ENCODE peak calls at places on chromosomes 4 and X, in five cellular contexts. Q, D, W, M and U are unnamed samples.

GRCh38 chrX:39260965-39261364 is 459.7 kb downstream of the MID1IP1 start:
- DNase-seq in Q (no peak), D (no peak), W (no peak), M (no peak), U (peak)

GRCh38 chr4:18777190-18777589 is 755.6 kb upstream of the LCORL start:
- DNase-seq in Q (no peak), D (no peak), W (no peak), M (no peak), U (no peak)

GRCh38 chrX:21638311-21638710 is 19.8 kb downstream of the KLHL34 start:
- DNase-seq in Q (no peak), D (no peak), W (no peak), M (no peak), U (peak)

GRCh38 chr4:164252286-164252685 is 501.6 kb upstream of the SMIM31 start:
- DNase-seq in Q (no peak), D (peak), W (peak), M (no peak), U (no peak)

GRCh38 chr4:4289930-4290850 is at the start of the genes LYAR and ZBTB49:
- DNase-seq in Q (peak), D (peak), W (peak), M (peak), U (peak)

GRCh38 chr4:136319789-136320470 is 1212.4 kb downstream of the PCDH18 start:
- DNase-seq in Q (no peak), D (no peak), W (no peak), M (no peak), U (peak)

GRCh38 chr4:150283689-150284088 is 205.4 kb downstream of the DCLK2 start:
- DNase-seq in Q (no peak), D (no peak), W (no peak), M (no peak), U (peak)

GRCh38 chr4:123200417-123200945 is 196.1 kb upstream of the SPRY1 start:
- DNase-seq in Q (no peak), D (no peak), W (no peak), M (no peak), U (no peak)

GRCh38 chrX:105477351-105477750 is 256.9 kb upstream of the TEX13A start:
- DNase-seq in Q (no peak), D (no peak), W (no peak), M (no peak), U (no peak)

GRCh38 chrX:108437354-108437753 is 868 bp downstream of the COL4A6 start:
- DNase-seq in Q (no peak), D (no peak), W (no peak), M (no peak), U (no peak)

GRCh38 chrX:2311483-2311882 is 189.3 kb downstream of the DHRSX start:
- DNase-seq in Q (no peak), D (no peak), W (no peak), M (no peak), U (no peak)

GRCh38 chr4:89583106-89583505 is 253.9 kb downstream of the SNCA start:
- DNase-seq in Q (no peak), D (no peak), W (no peak), M (no peak), U (no peak)

GRCh38 chrX:51395807-51396728 is 63.4 kb downstream of the NUDT10 start:
- DNase-seq in Q (no peak), D (no peak), W (no peak), M (peak), U (no peak)

GRCh38 chr4:48223633-48224295 is 45.9 kb downstream of the TEC start:
- DNase-seq in Q (no peak), D (no peak), W (no peak), M (no peak), U (peak)

GRCh38 chr4:89283226-89283974 is 24.2 kb downstream of the GPRIN3 start:
- DNase-seq in Q (no peak), D (no peak), W (no peak), M (no peak), U (no peak)

GRCh38 chr4:15469402-15470148 is at the start of gene CC2D2A:
- DNase-seq in Q (no peak), D (no peak), W (no peak), M (peak), U (peak)

GRCh38 chrX:69113723-69114122 is 51.5 kb downstream of the PJA1 start:
- DNase-seq in Q (no peak), D (no peak), W (no peak), M (no peak), U (no peak)

GRCh38 chr4:111362891-111363290 is 740.0 kb upstream of the PITX2 start:
- DNase-seq in Q (peak), D (no peak), W (no peak), M (no peak), U (peak)

GRCh38 chr4:145183581-145183980 is 3.2 kb upstream of the OTUD4 start:
- DNase-seq in Q (no peak), D (no peak), W (no peak), M (no peak), U (no peak)

GRCh38 chrX:127313638-127314037 is 494.1 kb downstream of the PRR32 start:
- DNase-seq in Q (no peak), D (no peak), W (no peak), M (no peak), U (no peak)

GRCh38 chr4:168309781-168310180 is 8.8 kb downstream of the DDX60 start:
- DNase-seq in Q (no peak), D (no peak), W (no peak), M (no peak), U (no peak)

GRCh38 chrX:15505104-15505503 is 4.5 kb downstream of the BMX start:
- DNase-seq in Q (no peak), D (no peak), W (no peak), M (no peak), U (no peak)

GRCh38 chrX:144722307-144722706 is 525.0 kb upstream of the SPANXN1 start:
- DNase-seq in Q (no peak), D (no peak), W (no peak), M (no peak), U (no peak)

GRCh38 chr4:68693325-68694075 is 23.0 kb upstream of the UGT2B15 start:
- DNase-seq in Q (no peak), D (no peak), W (no peak), M (no peak), U (no peak)

GRCh38 chrX:132092439-132093065 is 35.3 kb downstream of the FRMD7 start:
- DNase-seq in Q (no peak), D (no peak), W (no peak), M (peak), U (peak)

GRCh38 chr4:152708806-152709205 is 29.0 kb upstream of the TMEM154 start:
- DNase-seq in Q (no peak), D (no peak), W (no peak), M (no peak), U (no peak)

GRCh38 chr4:184417802-184418511 is 56.4 kb downstream of the IRF2 start:
- DNase-seq in Q (no peak), D (no peak), W (no peak), M (no peak), U (peak)